ENCODE peak calls at places on chromosome 13, in six cellular contexts. N is pulmonary artery endothelial cell; F is Peyer's patch; X is amygdala; D is frontal cortex; O is central memory CD4-positive, alpha-beta T cell. C is an unnamed sample.

GRCh38 chr13:26132756-26133155 is 80.9 kb upstream of the SHISA2 start:
- DNase-seq in N (no peak), D (peak), F (no peak), O (no peak), X (no peak), C (no peak)

GRCh38 chr13:43838909-43839308 is 40.6 kb downstream of the CCDC122 start:
- DNase-seq in O (no peak), X (no peak), D (no peak), F (no peak), N (no peak), C (no peak)

GRCh38 chr13:113466321-113466836 is 13.1 kb upstream of the ADPRHL1 start:
- DNase-seq in O (no peak), D (no peak), X (no peak), N (no peak), F (no peak), C (no peak)

GRCh38 chr13:66513728-66514127 is 716.4 kb downstream of the PCDH9 start:
- DNase-seq in F (no peak), D (no peak), X (no peak), N (no peak), O (no peak), C (no peak)

GRCh38 chr13:31409678-31410356 is 210.0 kb downstream of the B3GLCT start:
- DNase-seq in F (no peak), O (no peak), X (no peak), N (no peak), D (no peak), C (no peak)

GRCh38 chr13:72530471-72530870 is 197.0 kb downstream of the MZT1 start:
- DNase-seq in N (no peak), X (no peak), F (no peak), D (no peak), O (no peak), C (no peak)

GRCh38 chr13:33263484-33263883 is 22.1 kb downstream of the STARD13 start:
- DNase-seq in O (no peak), N (no peak), D (no peak), F (no peak), X (no peak), C (no peak)

GRCh38 chr13:100209857-100210580 is 121.1 kb downstream of the PCCA start:
- DNase-seq in O (no peak), N (peak), F (no peak), X (no peak), D (no peak), C (no peak)

GRCh38 chr13:26508885-26509284 is 48.6 kb upstream of the WASF3 start:
- DNase-seq in N (no peak), O (no peak), F (no peak), X (no peak), D (no peak), C (peak)

GRCh38 chr13:73428137-73428536 is 369.3 kb downstream of the KLF5 start:
- DNase-seq in F (no peak), D (no peak), X (no peak), N (no peak), O (no peak), C (no peak)

GRCh38 chr13:104024416-104025170 is 958.4 kb upstream of the SLC10A2 start:
- DNase-seq in D (no peak), X (no peak), N (peak), O (no peak), F (no peak), C (no peak)

GRCh38 chr13:78241278-78241919 is 322.8 kb upstream of the EDNRB start:
- DNase-seq in N (no peak), O (no peak), D (no peak), F (peak), X (no peak), C (no peak)

GRCh38 chr13:34408635-34409034 is 533.4 kb upstream of the NBEA start:
- DNase-seq in F (no peak), N (no peak), O (no peak), X (no peak), D (no peak), C (no peak)

GRCh38 chr13:32504263-32504662 is 34.3 kb downstream of the N4BP2L2 start:
- DNase-seq in F (no peak), D (no peak), O (no peak), X (no peak), N (no peak), C (no peak)

GRCh38 chr13:91346848-91347211 is 657 bp upstream of the MIR17HG start:
- DNase-seq in O (peak), D (no peak), F (no peak), N (no peak), X (peak), C (no peak)

GRCh38 chr13:31774186-31774585 is 34.9 kb downstream of the RXFP2 start:
- DNase-seq in F (no peak), O (no peak), X (no peak), N (no peak), D (no peak), C (no peak)

GRCh38 chr13:112615391-112615790 is 27.4 kb upstream of the TUBGCP3 start:
- DNase-seq in N (no peak), F (no peak), O (no peak), X (no peak), D (no peak), C (no peak)

GRCh38 chr13:30346159-30346788 is 38.9 kb upstream of the KATNAL1 start:
- DNase-seq in N (no peak), D (no peak), O (peak), F (no peak), X (no peak), C (peak)

GRCh38 chr13:38577048-38577447 is 109.8 kb upstream of the FREM2 start:
- DNase-seq in N (no peak), F (no peak), D (no peak), X (no peak), O (no peak), C (no peak)

GRCh38 chr13:97978661-97979450 is 25.4 kb downstream of the IPO5 start:
- DNase-seq in D (no peak), O (no peak), X (no peak), F (no peak), N (no peak), C (no peak)

GRCh38 chr13:87094646-87095045 is 576.5 kb upstream of the SLITRK5 start:
- DNase-seq in X (no peak), F (no peak), N (no peak), O (no peak), D (no peak), C (no peak)

GRCh38 chr13:71879129-71879535 is 12.1 kb upstream of the DACH1 start:
- DNase-seq in X (no peak), N (no peak), D (peak), O (no peak), F (no peak), C (no peak)

GRCh38 chr13:48160879-48161278 is 66.0 kb upstream of the MED4 start:
- DNase-seq in D (no peak), O (no peak), X (no peak), F (no peak), N (no peak), C (no peak)

GRCh38 chr13:66926851-66927524 is 303.1 kb downstream of the PCDH9 start:
- DNase-seq in D (no peak), F (no peak), N (no peak), X (no peak), O (no peak), C (no peak)

GRCh38 chr13:41652735-41653361 is 195.5 kb downstream of the RGCC start:
- DNase-seq in F (no peak), O (peak), N (peak), X (no peak), D (peak), C (no peak)

GRCh38 chr13:98843482-98843877 is 91.0 kb upstream of the SLC15A1 start:
- DNase-seq in O (no peak), X (no peak), D (no peak), N (no peak), F (no peak), C (no peak)

GRCh38 chr13:33721719-33722118 is 96.2 kb upstream of the RFC3 start:
- DNase-seq in N (no peak), X (no peak), O (no peak), F (no peak), D (no peak), C (no peak)

GRCh38 chr13:111610077-111610476 is 289.6 kb downstream of the TEX29 start:
- DNase-seq in O (no peak), F (no peak), D (no peak), N (no peak), X (no peak), C (no peak)

GRCh38 chr13:44578064-44578394 is 1.9 kb upstream of the TSC22D1 start:
- DNase-seq in F (no peak), O (no peak), D (no peak), X (peak), N (no peak), C (peak)

GRCh38 chr13:93364166-93364565 is 137.6 kb downstream of the GPC6 start:
- DNase-seq in X (no peak), D (no peak), F (no peak), N (no peak), O (no peak), C (no peak)

GRCh38 chr13:109212630-109213029 is 573.8 kb downstream of the IRS2 start:
- DNase-seq in F (no peak), O (no peak), X (no peak), N (no peak), D (no peak), C (no peak)

GRCh38 chr13:30355405-30355741 is 48.0 kb upstream of the KATNAL1 start:
- DNase-seq in X (no peak), D (no peak), F (no peak), N (no peak), O (no peak), C (peak)

GRCh38 chr13:107516517-107516916 is 698.8 kb downstream of the LIG4 start:
- DNase-seq in N (no peak), O (no peak), D (no peak), F (no peak), X (no peak), C (no peak)

GRCh38 chr13:30504081-30504480 is 38.3 kb upstream of the HMGB1 start:
- DNase-seq in D (no peak), O (no peak), F (no peak), X (no peak), N (no peak), C (no peak)

C was measured in stomach.